ENCODE peak calls at places on chromosomes 5 and 9, in five cellular contexts. One of them, this sample, is unnamed. For H3K9me3, the result is how much of the 10 kb centered on the place peaks cover.

GRCh38 chr5:120457839-120458507 is 6.1 kb upstream of the PRR16 start:
- DNase-seq in sigmoid colon: peak
- DNase-seq in HCT116: peak
- DNase-seq in OCI-LY7: peak
- DNase-seq in thyroid gland: peak
- DNase-seq in this sample: peak

GRCh38 chr9:110432253-110432652 is 94.6 kb upstream of the TXNDC8 start:
- DNase-seq in OCI-LY7: no peak
- DNase-seq in thyroid gland: no peak
- DNase-seq in sigmoid colon: no peak
- DNase-seq in HCT116: no peak
- DNase-seq in this sample: no peak

GRCh38 chr9:79028101-79028500 is 543.7 kb upstream of the TLE4 start:
- DNase-seq in sigmoid colon: no peak
- DNase-seq in HCT116: no peak
- DNase-seq in thyroid gland: no peak
- DNase-seq in OCI-LY7: no peak
- DNase-seq in this sample: no peak

GRCh38 chr9:126461029-126461428 is 134.4 kb downstream of the MVB12B start:
- DNase-seq in sigmoid colon: no peak
- DNase-seq in thyroid gland: no peak
- DNase-seq in HCT116: no peak
- DNase-seq in OCI-LY7: no peak
- DNase-seq in this sample: no peak

GRCh38 chr9:134728021-134728795 is 86.6 kb downstream of the COL5A1 start:
- DNase-seq in thyroid gland: no peak
- DNase-seq in OCI-LY7: no peak
- DNase-seq in sigmoid colon: peak
- DNase-seq in HCT116: no peak
- DNase-seq in this sample: no peak

GRCh38 chr5:137309290-137309689 is 189.8 kb downstream of the SPOCK1 start:
- DNase-seq in sigmoid colon: no peak
- DNase-seq in OCI-LY7: no peak
- DNase-seq in HCT116: no peak
- DNase-seq in thyroid gland: no peak
- DNase-seq in this sample: no peak

GRCh38 chr9:131095666-131096489 is 453 bp upstream of the AIF1L start:
- DNase-seq in HCT116: peak
- DNase-seq in sigmoid colon: no peak
- DNase-seq in OCI-LY7: no peak
- DNase-seq in thyroid gland: peak
- DNase-seq in this sample: no peak

GRCh38 chr9:90044710-90045151 is 439.9 kb downstream of the GADD45G start:
- DNase-seq in HCT116: peak
- DNase-seq in thyroid gland: no peak
- DNase-seq in sigmoid colon: no peak
- DNase-seq in OCI-LY7: no peak
- DNase-seq in this sample: no peak

GRCh38 chr5:95644351-95645042 is 2.1 kb upstream of the RFESD start:
- DNase-seq in thyroid gland: peak
- DNase-seq in OCI-LY7: peak
- DNase-seq in HCT116: peak
- DNase-seq in sigmoid colon: peak
- DNase-seq in this sample: no peak

GRCh38 chr9:32413424-32413823 is 29.0 kb downstream of the ACO1 start:
- DNase-seq in OCI-LY7: no peak
- DNase-seq in sigmoid colon: no peak
- DNase-seq in thyroid gland: no peak
- DNase-seq in HCT116: no peak
- DNase-seq in this sample: no peak

GRCh38 chr5:50667079-50667652 is 729 bp downstream of the PARP8 start:
- DNase-seq in thyroid gland: peak
- DNase-seq in OCI-LY7: peak
- DNase-seq in sigmoid colon: peak
- DNase-seq in HCT116: no peak
- DNase-seq in this sample: peak

GRCh38 chr9:93678199-93679019 is 102.0 kb downstream of the PHF2 start:
- DNase-seq in HCT116: no peak
- DNase-seq in OCI-LY7: no peak
- DNase-seq in thyroid gland: no peak
- DNase-seq in sigmoid colon: peak
- DNase-seq in this sample: peak

GRCh38 chr5:76414788-76415187 is 11.7 kb downstream of the IQGAP2 start:
- DNase-seq in sigmoid colon: no peak
- DNase-seq in HCT116: no peak
- DNase-seq in OCI-LY7: no peak
- DNase-seq in thyroid gland: no peak
- DNase-seq in this sample: no peak

GRCh38 chr9:136014147-136014927 is 53.2 kb upstream of the UBAC1 start:
- DNase-seq in HCT116: no peak
- DNase-seq in sigmoid colon: peak
- DNase-seq in thyroid gland: no peak
- DNase-seq in OCI-LY7: no peak
- DNase-seq in this sample: no peak

GRCh38 chr9:99748251-99748650 is 73.4 kb upstream of the NR4A3 start:
- DNase-seq in HCT116: no peak
- DNase-seq in thyroid gland: no peak
- DNase-seq in sigmoid colon: no peak
- DNase-seq in OCI-LY7: no peak
- DNase-seq in this sample: no peak

GRCh38 chr9:70746760-70747159 is 332.3 kb upstream of the KLF9 start:
- DNase-seq in thyroid gland: no peak
- DNase-seq in OCI-LY7: no peak
- DNase-seq in sigmoid colon: no peak
- DNase-seq in HCT116: no peak
- DNase-seq in this sample: no peak

GRCh38 chr9:135756576-135756975 is 54.6 kb downstream of the KCNT1 start:
- DNase-seq in OCI-LY7: no peak
- DNase-seq in thyroid gland: no peak
- DNase-seq in HCT116: no peak
- DNase-seq in sigmoid colon: no peak
- DNase-seq in this sample: no peak

DNA sequence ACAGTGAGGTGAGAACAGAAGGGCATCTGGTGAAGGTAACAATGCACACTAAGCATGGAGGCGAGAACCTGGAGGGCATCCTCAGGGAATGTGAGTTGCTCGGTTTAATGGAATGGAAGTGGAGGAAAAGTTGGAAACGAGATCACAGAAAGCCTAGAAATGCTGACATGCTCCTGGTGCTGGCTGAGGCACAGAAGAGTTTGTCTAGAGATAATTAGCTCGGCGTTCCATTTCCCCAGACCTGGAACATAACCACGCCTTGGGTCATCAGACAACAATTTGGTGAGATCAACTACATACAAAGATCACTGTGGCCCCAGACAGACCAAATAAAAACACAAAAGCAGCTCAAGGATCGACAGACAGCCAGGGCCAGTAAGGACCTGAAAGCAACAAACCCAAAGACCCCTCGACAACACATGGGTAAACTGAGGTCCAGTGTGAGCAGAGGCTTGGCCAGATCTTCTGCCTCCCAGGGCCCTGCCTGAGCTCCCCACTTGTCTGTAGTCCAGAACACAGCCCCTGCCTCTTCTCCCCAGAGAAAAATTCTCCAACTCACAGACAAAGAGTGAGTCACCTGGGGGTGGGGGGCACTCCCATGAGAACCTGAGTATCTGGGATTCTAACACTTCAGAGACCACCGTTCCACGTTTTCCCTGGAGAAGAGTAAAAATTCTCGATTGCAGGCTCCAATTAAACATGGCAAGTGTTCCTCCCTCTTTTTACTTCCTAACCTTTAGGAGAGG is 52.5 kb downstream of the SHB start:
- DNase-seq in HCT116: no peak
- DNase-seq in OCI-LY7: no peak
- DNase-seq in thyroid gland: no peak
- DNase-seq in sigmoid colon: no peak
- DNase-seq in this sample: no peak
- H3K27ac ChIP-seq in HCT116: no peak
- H3K27ac ChIP-seq in OCI-LY7: no peak
- H3K27ac ChIP-seq in thyroid gland: peak
- H3K27ac ChIP-seq in sigmoid colon: peak
- H3K27ac ChIP-seq in this sample: peak

GRCh38 chr5:96975656-96976055 is 39.8 kb downstream of the LNPEP start:
- DNase-seq in sigmoid colon: no peak
- DNase-seq in OCI-LY7: no peak
- DNase-seq in thyroid gland: peak
- DNase-seq in HCT116: no peak
- DNase-seq in this sample: no peak
- H3K9me3 ChIP-seq in sigmoid colon: under half
- H3K9me3 ChIP-seq in OCI-LY7: under half
- H3K9me3 ChIP-seq in thyroid gland: under half
- H3K9me3 ChIP-seq in HCT116: under half
- H3K9me3 ChIP-seq in this sample: under half

GRCh38 chr9:137028281-137029057 is 432 bp upstream of the ABCA2 start:
- DNase-seq in HCT116: no peak
- DNase-seq in sigmoid colon: no peak
- DNase-seq in OCI-LY7: peak
- DNase-seq in thyroid gland: peak
- DNase-seq in this sample: peak
- TF ChIP-seq CTCF in HCT116: peak
- TF ChIP-seq CTCF in sigmoid colon: no peak
- TF ChIP-seq CTCF in OCI-LY7: peak
- TF ChIP-seq CTCF in thyroid gland: peak
- TF ChIP-seq CTCF in this sample: no peak

DNA sequence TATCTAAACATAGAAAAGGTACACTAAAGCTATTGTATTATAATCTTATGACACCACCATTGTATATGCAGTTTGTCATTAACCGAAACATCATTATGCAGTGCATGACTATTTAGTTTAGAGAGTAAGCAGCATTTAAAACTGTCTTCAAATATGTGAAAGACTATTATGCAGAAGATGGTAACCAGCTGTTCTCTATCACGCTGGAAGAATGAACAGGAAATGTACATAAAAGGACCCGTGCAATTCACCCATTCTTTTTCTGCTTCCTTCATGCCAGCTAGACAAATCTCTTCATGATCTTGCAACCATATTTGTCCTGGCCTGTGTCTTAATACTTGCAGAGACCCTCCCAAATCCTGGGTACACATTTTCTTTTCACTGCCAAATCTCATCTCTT is 58.7 kb downstream of the ITGA1 start:
- DNase-seq in sigmoid colon: no peak
- DNase-seq in HCT116: no peak
- DNase-seq in OCI-LY7: no peak
- DNase-seq in thyroid gland: no peak
- DNase-seq in this sample: no peak
- H3K27ac ChIP-seq in sigmoid colon: peak
- H3K27ac ChIP-seq in HCT116: no peak
- H3K27ac ChIP-seq in OCI-LY7: no peak
- H3K27ac ChIP-seq in thyroid gland: no peak
- H3K27ac ChIP-seq in this sample: no peak

DNA sequence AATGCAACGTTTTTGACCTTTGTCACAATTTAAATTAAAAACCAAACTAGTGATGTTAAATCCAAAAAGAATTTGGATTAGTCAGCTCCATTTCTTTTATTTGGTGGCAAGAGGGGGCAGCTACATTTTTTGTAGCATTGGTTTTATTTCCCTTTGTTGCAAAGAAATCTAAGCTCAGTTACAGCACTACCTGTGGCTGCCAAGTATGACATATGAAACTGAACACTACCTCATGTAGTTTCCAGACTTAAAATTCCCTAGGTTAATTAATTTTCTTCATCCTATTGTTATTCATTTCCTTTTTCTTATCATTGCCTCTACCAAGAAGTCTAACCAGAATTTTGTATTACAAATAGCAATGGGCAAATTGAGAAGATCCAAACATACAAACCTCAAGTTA is 393.5 kb downstream of the BRINP1 start:
- DNase-seq in HCT116: no peak
- DNase-seq in OCI-LY7: no peak
- DNase-seq in sigmoid colon: no peak
- DNase-seq in thyroid gland: no peak
- DNase-seq in this sample: no peak
- H3K9me3 ChIP-seq in HCT116: under half
- H3K9me3 ChIP-seq in OCI-LY7: under half
- H3K9me3 ChIP-seq in sigmoid colon: under half
- H3K9me3 ChIP-seq in thyroid gland: under half
- H3K9me3 ChIP-seq in this sample: under half

This sample was measured in left ventricle myocardium inferior.